ENCODE peak calls at places on chromosomes 2 and 18, in nine cellular contexts. A is lower lobe of right lung; Q is psoas muscle; P is prostate gland; H is uterus; I is CD8-positive, alpha-beta T cell; X is right atrium auricular region; F is A549; Z is endodermal cell. D is an unnamed sample.

GRCh38 chr2:161123531-161124030 is 36.6 kb upstream of the TANK start:
- DNase-seq in F (no peak), A (no peak), Z (no peak), I (no peak), X (no peak), P (peak; percentile 71), H (no peak), Q (no peak), D (no peak)

GRCh38 chr2:70672990-70673647 is 94.9 kb downstream of the ADD2 start:
- DNase-seq in Z (peak; percentile 44), A (no peak), Q (no peak), I (no peak), X (no peak), P (no peak), F (no peak), H (no peak), D (no peak)

GRCh38 chr2:68765739-68766377 is 31.2 kb downstream of the ARHGAP25 start:
- DNase-seq in H (no peak), P (no peak), I (no peak), F (no peak), Z (no peak), X (no peak), Q (no peak), A (no peak), D (no peak)

GRCh38 chr18:9796933-9797549 is 88.7 kb upstream of the TXNDC2 start:
- DNase-seq in Z (no peak), A (no peak), H (peak; percentile 49), Q (no peak), P (no peak), X (no peak), I (no peak), F (no peak), D (no peak)

GRCh38 chr18:75208836-75209128 is 157 bp downstream of the PTGR3 start:
- DNase-seq in F (no peak), X (no peak), I (no peak), Q (no peak), Z (peak; percentile 75), A (no peak), P (no peak), H (no peak), D (no peak)

GRCh38 chr18:70330887-70331286 is 42.0 kb downstream of the SOCS6 start:
- DNase-seq in Z (no peak), F (no peak), X (no peak), Q (no peak), A (no peak), P (no peak), H (no peak), I (no peak), D (no peak)

GRCh38 chr18:67504739-67505138 is 11.8 kb downstream of the DSEL start:
- DNase-seq in H (no peak), Z (no peak), P (no peak), I (no peak), F (no peak), A (no peak), X (no peak), Q (no peak), D (no peak)

GRCh38 chr2:191696001-191696400 is 18.1 kb downstream of the NABP1 start:
- DNase-seq in Q (peak; percentile 61), H (peak; percentile 24), P (no peak), X (no peak), F (no peak), I (no peak), Z (no peak), A (no peak), D (peak; percentile 50)

GRCh38 chr2:136356111-136357033 is 238.4 kb upstream of the CXCR4 start:
- DNase-seq in H (no peak), Q (no peak), Z (no peak), P (no peak), F (no peak), A (no peak), X (no peak), I (no peak), D (no peak)

GRCh38 chr18:75003764-75004690 is 204.9 kb downstream of the PTGR3 start:
- DNase-seq in P (no peak), F (no peak), Z (no peak), I (no peak), H (no peak), Q (no peak), A (no peak), X (no peak), D (no peak)

GRCh38 chr2:47737191-47737975 is 45.6 kb upstream of the MSH6 start:
- DNase-seq in A (no peak), H (no peak), Z (no peak), P (no peak), X (no peak), F (no peak), I (no peak), Q (no peak), D (no peak)

GRCh38 chr2:229252996-229253395 is 18.1 kb downstream of the PID1 start:
- DNase-seq in Q (no peak), P (no peak), F (no peak), H (no peak), A (no peak), X (no peak), I (no peak), Z (no peak), D (no peak)

GRCh38 chr2:95024960-95025405 is 525 bp upstream of the MAL start:
- DNase-seq in H (no peak), A (no peak), Z (peak; percentile 71), Q (no peak), F (no peak), I (no peak), P (no peak), X (no peak), D (no peak)

GRCh38 chr2:95026471-95027368 is 1.2 kb downstream of the MAL start:
- DNase-seq in X (no peak), I (no peak), A (no peak), Q (peak; percentile 16), H (no peak), F (no peak), Z (peak; percentile 79), P (no peak), D (no peak)

GRCh38 chr2:95024306-95024880 is 1.1 kb upstream of the MAL start:
- DNase-seq in F (no peak), X (no peak), Q (no peak), Z (no peak), P (no peak), H (no peak), I (no peak), A (no peak), D (peak; percentile 69)

GRCh38 chr2:95027369-95027720 is 1.8 kb downstream of the MAL start:
- DNase-seq in H (no peak), F (no peak), I (no peak), P (no peak), X (no peak), Q (peak; percentile 14), A (no peak), Z (no peak), D (no peak)

DNA sequence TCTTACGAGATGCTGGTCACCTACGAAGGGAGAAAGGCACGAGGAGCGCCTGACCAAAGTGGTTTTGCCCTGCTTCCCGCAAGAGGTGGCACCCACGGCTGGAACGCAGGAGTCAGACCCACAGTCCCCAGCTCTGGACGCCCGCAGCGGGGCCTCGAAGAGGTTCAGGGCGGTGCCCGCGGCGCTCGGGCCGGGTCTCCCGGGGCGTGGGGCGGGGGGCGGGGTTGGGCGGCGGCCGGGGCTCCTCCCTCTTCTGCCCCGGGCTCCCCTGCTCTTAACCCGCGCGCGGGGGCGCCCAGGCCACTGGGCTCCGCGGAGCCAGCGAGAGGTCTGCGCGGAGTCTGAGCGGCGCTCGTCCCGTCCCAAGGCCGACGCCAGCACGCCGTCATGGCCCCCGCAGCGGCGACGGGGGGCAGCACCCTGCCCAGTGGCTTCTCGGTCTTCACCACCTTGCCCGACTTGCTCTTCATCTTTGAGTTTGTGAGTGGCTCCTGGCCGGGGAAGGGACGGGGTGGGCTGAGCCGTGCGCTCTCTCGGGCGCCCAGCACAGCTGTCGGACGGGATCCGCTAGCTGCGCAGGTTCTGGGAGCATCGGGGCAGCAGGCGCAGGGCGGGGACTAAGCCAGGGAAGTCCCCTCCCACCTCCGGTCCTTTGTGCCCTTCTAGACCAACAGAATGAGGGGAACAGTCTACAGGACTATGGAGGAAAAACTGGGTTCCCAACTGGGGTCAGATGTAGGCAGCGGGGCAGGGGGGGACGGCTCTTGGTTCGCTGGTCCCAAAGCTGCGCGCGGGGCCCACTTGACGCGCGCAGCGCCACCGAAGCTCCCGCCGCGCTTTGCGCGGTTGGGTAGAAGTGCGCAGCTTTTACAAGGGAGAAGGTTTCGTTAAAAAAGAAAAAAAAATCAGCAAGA is at the start of gene MAL:
- DNase-seq in Q (no peak), Z (peak; percentile 82), H (no peak), P (no peak), A (no peak), I (peak; percentile 18), X (no peak), F (peak; percentile 41), D (peak; percentile 44)
- H3K4me3 ChIP-seq in Q (peak within 1 kb of the TSS; percentile 49), Z (peak within 1 kb of the TSS; percentile 73), H (no peak within 1 kb of the TSS), P (peak within 1 kb of the TSS; percentile 16), A (peak within 1 kb of the TSS; percentile 53), I (peak within 1 kb of the TSS; percentile 70), X (peak within 1 kb of the TSS; percentile 44), F (peak within 1 kb of the TSS; percentile 49), D (peak within 1 kb of the TSS; percentile 68)

GRCh38 chr2:85767803-85768665 is 14.2 kb downstream of the ATOH8 start:
- DNase-seq in H (no peak), Q (no peak), I (no peak), Z (no peak), X (no peak), P (no peak), F (no peak), A (no peak), D (no peak)

GRCh38 chr2:85770369-85770768 is 16.6 kb downstream of the ATOH8 start:
- DNase-seq in X (no peak), I (no peak), H (no peak), A (no peak), Q (peak; percentile 55), P (no peak), F (no peak), Z (no peak), D (no peak)

GRCh38 chr2:85769987-85770362 is 16.2 kb downstream of the ATOH8 start:
- DNase-seq in P (no peak), Q (peak; percentile 30), F (no peak), I (no peak), A (no peak), Z (no peak), X (no peak), H (no peak), D (no peak)

GRCh38 chr2:85768713-85769112 is 14.9 kb downstream of the ATOH8 start:
- DNase-seq in Z (peak; percentile 77), P (peak; percentile 51), I (no peak), Q (peak; percentile 78), H (peak; percentile 88), X (peak; percentile 79), F (no peak), A (no peak), D (no peak)

GRCh38 chr2:85769236-85769986 is 15.6 kb downstream of the ATOH8 start:
- DNase-seq in A (no peak), X (no peak), P (no peak), Z (peak; percentile 78), F (peak; percentile 51), Q (peak; percentile 50), H (no peak), I (no peak), D (no peak)
- H3K27ac ChIP-seq in A (peak overlapping the region; percentile 18), X (peak overlapping the region; percentile 96), P (no peak overlapping the region), Z (no peak overlapping the region), F (peak overlapping the region; percentile 82), Q (peak overlapping the region; percentile 8), H (peak overlapping the region; percentile 82), I (no peak overlapping the region), D (no peak overlapping the region)

GRCh38 chr2:233915133-233915532 is 2.0 kb upstream of the TRPM8 start:
- DNase-seq in X (no peak), P (no peak), I (no peak), F (peak; percentile 50), H (no peak), Z (no peak), A (no peak), Q (no peak), D (no peak)
- TF ChIP-seq CTCF in X (no peak), P (no peak), I (no peak), F (peak; percentile 58), H (no peak), Z (peak; percentile 62), A (no peak), Q (no peak), D (no peak)

GRCh38 chr18:77650799-77651385 is 401.2 kb downstream of the GALR1 start:
- DNase-seq in I (peak; percentile 14), F (peak; percentile 44), X (peak; percentile 65), Q (peak; percentile 85), A (peak; percentile 76), Z (peak; percentile 95), P (peak; percentile 27), H (peak; percentile 80), D (peak; percentile 59)
- H3K4me3 ChIP-seq in I (no peak overlapping the region), F (no peak overlapping the region), X (no peak overlapping the region), Q (no peak overlapping the region), A (no peak overlapping the region), Z (no peak overlapping the region), P (no peak overlapping the region), H (no peak overlapping the region), D (peak overlapping the region; percentile 22)